ENCODE peak calls at places on chromosomes 16 and 17, in five cellular contexts. H is omental fat pad, F is AG04449, G is cardiac muscle cell, P is heart left ventricle. M is an unnamed sample.

GRCh38 chr16:90077757-90078593 is 844 bp upstream of the PRDM7 start:
- DNase-seq in H (no peak), F (no peak), G (peak), P (no peak), M (no peak)

GRCh38 chr16:608019-608418 is 18.2 kb downstream of the RAB40C start:
- DNase-seq in H (no peak), F (no peak), G (no peak), P (no peak), M (no peak)

GRCh38 chr16:19006446-19007315 is 22.9 kb downstream of the TMC7 start:
- DNase-seq in H (no peak), F (no peak), G (no peak), P (no peak), M (no peak)

GRCh38 chr16:1002399-1003161 is 21.0 kb downstream of the SOX8 start:
- DNase-seq in H (peak), F (no peak), G (peak), P (no peak), M (peak)

GRCh38 chr17:9729735-9730420 is 61.5 kb downstream of the DHRS7C start:
- DNase-seq in H (no peak), F (no peak), G (no peak), P (no peak), M (no peak)

GRCh38 chr16:84088695-84089395 is 27.9 kb downstream of the MBTPS1 start:
- DNase-seq in H (no peak), F (no peak), G (no peak), P (peak), M (no peak)

GRCh38 chr17:27630607-27631408 is at the start of gene LGALS9:
- DNase-seq in H (no peak), F (no peak), G (peak), P (peak), M (no peak)

GRCh38 chr17:74513987-74514631 is 17.2 kb downstream of the CD300LB start:
- DNase-seq in H (peak), F (no peak), G (peak), P (no peak), M (peak)

GRCh38 chr17:17206149-17206912 is at the start of gene PLD6:
- DNase-seq in H (peak), F (no peak), G (peak), P (peak), M (no peak)

GRCh38 chr16:1335211-1335971 is 1.9 kb downstream of the BAIAP3 start:
- DNase-seq in H (no peak), F (no peak), G (no peak), P (no peak), M (no peak)

GRCh38 chr17:28911411-28912045 is 8.6 kb upstream of the DHRS13 start:
- DNase-seq in H (no peak), F (no peak), G (no peak), P (no peak), M (no peak)

GRCh38 chr17:39082482-39082881 is 69.0 kb downstream of the PLXDC1 start:
- DNase-seq in H (no peak), F (no peak), G (peak), P (no peak), M (no peak)

GRCh38 chr17:76336756-76337412 is 16.8 kb downstream of the PRPSAP1 start:
- DNase-seq in H (no peak), F (no peak), G (no peak), P (no peak), M (no peak)

GRCh38 chr17:64632606-64633005 is 29.5 kb downstream of the SMURF2 start:
- DNase-seq in H (no peak), F (no peak), G (no peak), P (no peak), M (no peak)

GRCh38 chr17:80472996-80473395 is 3.4 kb downstream of the NPTX1 start:
- DNase-seq in H (no peak), F (no peak), G (no peak), P (no peak), M (no peak)

GRCh38 chr17:48542956-48543853 is 1.7 kb downstream of the HOXB2 start:
- DNase-seq in H (no peak), F (no peak), G (peak), P (no peak), M (no peak)